ENCODE peak calls at places on chromosomes 3 and 15, in nine cellular contexts. E is IMR-90; V is cardiac muscle cell; W is trophoblast cell; O is lower lobe of right lung; A is mesenchymal stem cell; F is CD8-positive, alpha-beta T cell; R is BE2C; G is right lobe of liver. J is an unnamed sample.

GRCh38 chr3:141646760-141647561 is 91.1 kb upstream of the RNF7 start:
- DNase-seq in G (no peak), F (no peak), A (peak; percentile 75), E (peak; percentile 62), O (peak; percentile 56), R (peak; percentile 74), W (peak; percentile 64), V (peak; percentile 85), J (peak; percentile 66)

GRCh38 chr15:85754993-85755392 is 39.7 kb downstream of the KLHL25 start:
- DNase-seq in F (no peak), W (no peak), O (no peak), R (peak; percentile 49), E (peak; percentile 13), G (peak; percentile 50), A (no peak), V (peak; percentile 46), J (no peak)

GRCh38 chr3:179701176-179701827 is 48.5 kb downstream of the USP13 start:
- DNase-seq in A (no peak), G (no peak), E (no peak), W (no peak), V (no peak), R (no peak), O (no peak), F (no peak), J (no peak)

GRCh38 chr3:146539315-146539714 is 5.1 kb downstream of the PLSCR1 start:
- DNase-seq in O (no peak), E (no peak), F (no peak), G (no peak), R (no peak), V (no peak), A (no peak), W (no peak), J (no peak)

GRCh38 chr3:100210777-100211145 is 50.0 kb upstream of the TBC1D23 start:
- DNase-seq in E (peak; percentile 95), A (peak; percentile 99), V (peak; percentile 82), O (no peak), F (no peak), W (peak; percentile 33), R (no peak), G (no peak), J (peak; percentile 49)

GRCh38 chr3:132654190-132654589 is 5.4 kb downstream of the ACAD11 start:
- DNase-seq in E (no peak), A (no peak), O (no peak), F (no peak), G (no peak), W (peak; percentile 33), V (no peak), R (peak; percentile 23), J (no peak)

GRCh38 chr3:69174871-69175737 is 52.7 kb upstream of the LMOD3 start:
- DNase-seq in A (peak; percentile 55), R (no peak), E (no peak), G (no peak), W (peak; percentile 74), V (peak; percentile 36), O (no peak), F (no peak), J (no peak)

GRCh38 chr3:79765854-79766253 is 1.9 kb downstream of the ROBO1 start:
- DNase-seq in E (no peak), G (no peak), R (no peak), V (no peak), F (no peak), W (no peak), A (no peak), O (no peak), J (no peak)

GRCh38 chr3:56761023-56761422 is 40.7 kb downstream of the ARHGEF3 start:
- DNase-seq in W (no peak), R (no peak), F (no peak), E (no peak), G (no peak), A (no peak), V (no peak), O (no peak), J (no peak)

DNA sequence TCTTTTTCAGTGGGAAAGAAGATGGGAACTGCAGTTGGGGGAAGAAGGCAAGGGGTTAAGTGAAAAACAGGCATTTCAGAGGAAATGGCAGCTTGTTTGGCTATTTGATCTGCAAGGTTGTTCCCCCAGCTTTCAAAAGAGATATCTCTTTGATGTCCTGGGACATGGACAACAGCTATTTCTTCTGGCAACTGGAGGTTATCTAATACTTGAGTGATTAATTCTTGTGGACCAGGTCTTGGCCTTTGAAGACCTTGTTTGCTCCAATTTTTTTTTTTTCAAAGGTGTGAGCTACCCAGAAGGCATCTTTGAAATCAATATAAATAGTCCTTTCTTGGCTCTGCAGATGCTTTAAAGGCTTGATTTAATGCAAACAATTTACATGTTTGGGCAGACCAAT is 51.5 kb downstream of the KATNBL1 start:
- DNase-seq in A (no peak), W (no peak), O (no peak), E (no peak), V (no peak), R (no peak), F (no peak), G (no peak), J (no peak)
- H3K9me3 ChIP-seq in A (peaks cover 67% of the 10 kb centered on the region), W (peaks cover 18% of the 10 kb centered on the region), O (peaks cover 33% of the 10 kb centered on the region), E (peaks cover 32% of the 10 kb centered on the region), V (no peaks in the 10 kb centered on the region), R (no peaks in the 10 kb centered on the region), F (peaks cover 4% of the 10 kb centered on the region), G (peaks cover 21% of the 10 kb centered on the region), J (peaks cover 38% of the 10 kb centered on the region)

GRCh38 chr3:52979190-52979983 is 66.5 kb downstream of the SFMBT1 start:
- DNase-seq in E (no peak), W (no peak), R (no peak), F (no peak), V (no peak), G (no peak), A (no peak), O (no peak), J (no peak)
- H3K4me3 ChIP-seq in E (no peak overlapping the region), W (no peak overlapping the region), R (no peak overlapping the region), F (no peak overlapping the region), V (no peak overlapping the region), G (no peak overlapping the region), A (no peak overlapping the region), O (no peak overlapping the region), J (no peak overlapping the region)

DNA sequence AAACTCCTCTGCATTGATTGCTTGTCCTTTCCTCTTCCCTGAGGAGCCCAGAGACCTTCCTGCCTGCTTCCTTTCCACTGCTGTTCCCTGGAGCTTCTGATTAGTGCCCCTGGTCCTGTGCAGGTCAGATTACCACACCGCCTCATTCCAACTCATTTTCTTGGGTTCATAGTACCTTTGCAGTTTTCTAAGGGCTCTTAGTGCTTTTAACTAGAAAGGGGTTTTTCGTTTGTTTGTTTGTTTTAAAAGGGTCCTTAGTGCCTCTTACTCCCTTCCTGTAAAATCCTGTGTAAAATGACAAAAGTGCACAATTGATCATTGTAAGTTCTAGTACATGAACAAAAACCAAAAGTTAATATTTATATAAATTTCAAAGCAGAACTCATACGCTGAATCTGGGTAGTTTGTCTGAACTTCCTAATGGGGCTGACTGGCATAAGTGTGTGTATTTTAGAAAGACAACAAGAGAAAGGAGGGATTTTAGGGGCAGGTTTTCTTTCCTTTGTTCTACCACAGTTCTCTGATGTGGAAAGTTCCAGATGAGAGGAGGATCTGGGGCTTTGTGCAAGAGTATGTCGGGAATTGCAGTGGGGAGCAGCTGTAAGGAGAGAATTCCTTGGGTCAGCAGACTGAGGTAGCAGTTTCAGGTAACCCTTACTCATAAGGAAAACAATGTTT is 30.6 kb downstream of the SNRK start:
- DNase-seq in R (no peak), G (no peak), O (no peak), A (peak; percentile 27), V (no peak), F (no peak), W (no peak), E (no peak), J (no peak)
- H3K36me3 ChIP-seq in R (no peaks in the 10 kb centered on the region), G (no peaks in the 10 kb centered on the region), O (peaks cover 5% of the 10 kb centered on the region), A (peaks cover 12% of the 10 kb centered on the region), V (no peaks in the 10 kb centered on the region), F (peaks cover 8% of the 10 kb centered on the region), W (peaks cover 2% of the 10 kb centered on the region), E (peaks cover 3% of the 10 kb centered on the region), J (no peaks in the 10 kb centered on the region)

GRCh38 chr15:23801881-23802280 is 114.8 kb upstream of the NDN start:
- DNase-seq in A (no peak), F (no peak), W (no peak), O (no peak), V (no peak), G (no peak), R (no peak), E (no peak), J (no peak)

GRCh38 chr15:23797747-23798157 is 110.6 kb upstream of the NDN start:
- DNase-seq in O (no peak), G (no peak), R (no peak), A (no peak), V (no peak), E (no peak), F (no peak), W (no peak), J (no peak)
- H3K9me3 ChIP-seq in O (no peaks in the 10 kb centered on the region), G (no peaks in the 10 kb centered on the region), R (no peaks in the 10 kb centered on the region), A (peaks cover 3% of the 10 kb centered on the region), V (no peaks in the 10 kb centered on the region), E (peaks cover 17% of the 10 kb centered on the region), F (no peaks in the 10 kb centered on the region), W (peaks cover 24% of the 10 kb centered on the region), J (no peaks in the 10 kb centered on the region)

DNA sequence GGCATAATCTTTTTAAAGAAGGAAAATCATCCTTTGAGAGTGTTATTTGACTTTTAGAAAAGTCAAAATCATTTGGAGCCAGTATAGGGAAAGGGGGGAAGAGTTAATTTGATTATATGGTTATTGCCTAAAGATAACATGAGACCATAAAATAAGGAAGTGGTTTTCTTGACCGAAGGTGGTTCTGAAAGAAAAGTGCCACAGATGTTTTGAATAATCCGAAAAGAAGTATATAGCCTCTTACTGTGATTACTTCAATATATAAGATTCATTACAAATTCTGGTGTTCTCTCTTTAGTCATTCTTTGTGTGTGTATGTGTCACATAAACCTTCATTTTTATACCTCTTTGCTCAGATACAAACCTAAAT is 1.1 kb downstream of the DNAJB11 start:
- DNase-seq in G (no peak), V (no peak), E (no peak), O (no peak), F (no peak), A (no peak), R (no peak), W (no peak), J (no peak)
- H3K4me3 ChIP-seq in G (peak overlapping the region; percentile 93), V (peak overlapping the region; percentile 94), E (no peak overlapping the region), O (peak overlapping the region; percentile 90), F (peak overlapping the region; percentile 96), A (no peak overlapping the region), R (peak overlapping the region; percentile 89), W (no peak overlapping the region), J (peak overlapping the region; percentile 94)